ENCODE peak calls at places on chromosome 16, in six cellular contexts. One of them, this sample, is unnamed.

GRCh38 chr16:66623755-66624154 is 19.3 kb downstream of the CMTM3 start:
- DNase-seq in T-helper 9 cell: no peak
- DNase-seq in fibroblast of pulmonary artery: no peak
- DNase-seq in EL: no peak
- DNase-seq in aorta: no peak
- DNase-seq in H54: no peak
- DNase-seq in this sample: no peak

GRCh38 chr16:2816751-2817495 is at the start of gene PRSS21:
- DNase-seq in H54: no peak
- DNase-seq in T-helper 9 cell: no peak
- DNase-seq in EL: no peak
- DNase-seq in fibroblast of pulmonary artery: no peak
- DNase-seq in aorta: peak
- DNase-seq in this sample: no peak

GRCh38 chr16:81521141-81521626 is 76.6 kb downstream of the CMIP start:
- DNase-seq in EL: no peak
- DNase-seq in fibroblast of pulmonary artery: no peak
- DNase-seq in aorta: no peak
- DNase-seq in H54: no peak
- DNase-seq in T-helper 9 cell: peak
- DNase-seq in this sample: no peak

GRCh38 chr16:29726845-29727379 is 18.9 kb downstream of the C16orf54 start:
- DNase-seq in aorta: peak
- DNase-seq in H54: no peak
- DNase-seq in T-helper 9 cell: no peak
- DNase-seq in EL: no peak
- DNase-seq in fibroblast of pulmonary artery: no peak
- DNase-seq in this sample: no peak

GRCh38 chr16:78749745-78750268 is 650.4 kb downstream of the WWOX start:
- DNase-seq in aorta: no peak
- DNase-seq in fibroblast of pulmonary artery: no peak
- DNase-seq in T-helper 9 cell: no peak
- DNase-seq in H54: no peak
- DNase-seq in EL: no peak
- DNase-seq in this sample: no peak

GRCh38 chr16:88414521-88415380 is 32.0 kb downstream of the ZNF469 start:
- DNase-seq in aorta: no peak
- DNase-seq in EL: no peak
- DNase-seq in T-helper 9 cell: no peak
- DNase-seq in H54: no peak
- DNase-seq in fibroblast of pulmonary artery: no peak
- DNase-seq in this sample: no peak

GRCh38 chr16:61295311-61295710 is 740.9 kb downstream of the CDH8 start:
- DNase-seq in aorta: no peak
- DNase-seq in EL: no peak
- DNase-seq in T-helper 9 cell: no peak
- DNase-seq in fibroblast of pulmonary artery: no peak
- DNase-seq in H54: no peak
- DNase-seq in this sample: peak

GRCh38 chr16:67542464-67542863 is 13.8 kb downstream of the RIPOR1 start:
- DNase-seq in aorta: no peak
- DNase-seq in T-helper 9 cell: peak
- DNase-seq in EL: peak
- DNase-seq in H54: peak
- DNase-seq in fibroblast of pulmonary artery: peak
- DNase-seq in this sample: peak

GRCh38 chr16:30662449-30662848 is 4.2 kb downstream of the FBRS start:
- DNase-seq in EL: no peak
- DNase-seq in T-helper 9 cell: no peak
- DNase-seq in fibroblast of pulmonary artery: no peak
- DNase-seq in aorta: no peak
- DNase-seq in H54: no peak
- DNase-seq in this sample: no peak